ENCODE peak calls at places on chromosome 1, in eight cellular contexts. M is heart right ventricle; F is spleen; P is upper lobe of right lung; U is right lobe of liver; G is CD8-positive, alpha-beta T cell; R is heart left ventricle; N is BE2C. J is an unnamed sample.

GRCh38 chr1:89705901-89706699 is 73.2 kb downstream of the LRRC8C start:
- DNase-seq in P (no peak), U (no peak), N (no peak), G (no peak), M (no peak), R (no peak), F (no peak), J (no peak)

GRCh38 chr1:69913967-69914366 is 291.4 kb downstream of the LRRC40 start:
- DNase-seq in G (no peak), R (no peak), M (no peak), F (no peak), N (no peak), P (no peak), U (no peak), J (no peak)

GRCh38 chr1:167708940-167709389 is 12.8 kb upstream of the MPZL1 start:
- DNase-seq in R (no peak), N (no peak), M (no peak), P (no peak), U (no peak), F (no peak), G (no peak), J (no peak)

GRCh38 chr1:210496063-210496462 is 167.4 kb downstream of the HHAT start:
- DNase-seq in R (peak; percentile 27), G (no peak), N (no peak), U (no peak), P (no peak), F (no peak), M (peak; percentile 15), J (no peak)

GRCh38 chr1:214700381-214700780 is 97.4 kb downstream of the CENPF start:
- DNase-seq in U (no peak), M (no peak), N (no peak), R (no peak), G (no peak), F (no peak), P (no peak), J (no peak)

GRCh38 chr1:48677306-48678287 is 99.1 kb downstream of the BEND5 start:
- DNase-seq in F (peak; percentile 85), G (peak; percentile 27), R (peak; percentile 70), P (peak; percentile 84), M (peak; percentile 64), N (peak; percentile 73), U (peak; percentile 92), J (no peak)

GRCh38 chr1:67987046-67987799 is 63.2 kb downstream of the DIRAS3 start:
- DNase-seq in M (no peak), F (no peak), U (no peak), P (no peak), G (no peak), N (no peak), R (no peak), J (no peak)

GRCh38 chr1:23436520-23437354 is 12.2 kb upstream of the TCEA3 start:
- DNase-seq in R (no peak), N (no peak), G (peak; percentile 51), U (no peak), F (no peak), M (no peak), P (peak; percentile 87), J (no peak)

GRCh38 chr1:214192825-214193643 is 87.9 kb upstream of the SMYD2 start:
- DNase-seq in M (no peak), R (no peak), P (no peak), G (no peak), N (peak; percentile 23), U (no peak), F (no peak), J (no peak)

GRCh38 chr1:38444311-38444710 is 397.7 kb upstream of the POU3F1 start:
- DNase-seq in R (no peak), M (no peak), P (no peak), N (no peak), G (no peak), U (no peak), F (no peak), J (no peak)

GRCh38 chr1:233738850-233739249 is 124.9 kb downstream of the KCNK1 start:
- DNase-seq in G (no peak), R (no peak), M (no peak), P (no peak), U (no peak), N (peak; percentile 11), F (no peak), J (no peak)

GRCh38 chr1:226349801-226350503 is 41.0 kb upstream of the LIN9 start:
- DNase-seq in F (peak; percentile 49), G (no peak), R (no peak), P (no peak), N (no peak), M (no peak), U (no peak), J (no peak)

GRCh38 chr1:91763252-91763651 is 122.7 kb downstream of the TGFBR3 start:
- DNase-seq in R (no peak), N (no peak), M (no peak), U (no peak), G (no peak), F (no peak), P (no peak), J (no peak)

GRCh38 chr1:91766883-91767282 is 119.1 kb downstream of the TGFBR3 start:
- DNase-seq in P (no peak), M (no peak), R (no peak), F (no peak), N (no peak), G (no peak), U (no peak), J (no peak)

GRCh38 chr1:91765880-91766443 is 120.0 kb downstream of the TGFBR3 start:
- DNase-seq in R (no peak), U (no peak), G (no peak), P (no peak), N (no peak), M (no peak), F (no peak), J (no peak)

GRCh38 chr1:91765293-91765692 is 120.7 kb downstream of the TGFBR3 start:
- DNase-seq in G (no peak), F (no peak), M (no peak), P (no peak), U (peak; percentile 70), N (no peak), R (no peak), J (no peak)

GRCh38 chr1:91764471-91765115 is 121.4 kb downstream of the TGFBR3 start:
- DNase-seq in U (no peak), N (peak; percentile 17), P (no peak), M (no peak), R (no peak), G (no peak), F (no peak), J (no peak)
- TF ChIP-seq CTCF in U (no peak), N (peak; percentile 40), P (no peak), M (no peak), R (no peak), G (no peak), F (no peak), J (no peak)

DNA sequence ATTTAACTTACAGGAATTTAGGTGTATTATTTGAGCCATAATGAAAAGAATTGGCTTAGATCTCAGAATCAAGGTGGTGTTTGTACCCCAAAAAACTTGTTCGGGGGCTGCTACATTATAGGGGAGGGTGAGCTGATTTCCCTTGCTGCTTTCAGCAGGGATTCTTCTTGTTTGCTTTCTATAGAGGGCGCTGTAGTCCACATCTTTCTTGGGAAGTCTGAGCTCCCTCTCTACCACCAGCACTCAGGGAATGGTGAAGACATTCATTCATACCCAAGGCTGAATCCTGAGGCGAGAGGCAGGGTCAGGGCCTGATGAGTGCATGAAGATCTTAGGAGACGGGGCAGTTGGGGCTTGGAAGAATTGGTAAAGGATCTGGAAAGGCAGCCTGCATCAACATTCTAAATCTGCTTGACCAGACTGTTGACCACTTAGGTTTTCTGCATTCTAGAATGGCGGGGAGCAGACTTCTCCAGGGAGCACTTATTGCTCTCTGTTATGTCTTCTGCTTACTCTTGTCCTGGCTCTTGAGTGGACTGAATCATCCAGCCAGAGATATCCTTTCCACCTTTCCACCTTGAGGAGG is 18.9 kb downstream of the SPATA46 start:
- DNase-seq in F (no peak), M (no peak), U (no peak), R (no peak), N (peak; percentile 30), G (no peak), P (no peak), J (no peak)
- H3K9me3 ChIP-seq in F (no peaks in the 10 kb centered on the region), M (no peaks in the 10 kb centered on the region), U (no peaks in the 10 kb centered on the region), R (no peaks in the 10 kb centered on the region), N (peaks cover 2% of the 10 kb centered on the region), G (no peaks in the 10 kb centered on the region), P (no peaks in the 10 kb centered on the region), J (no peaks in the 10 kb centered on the region)

GRCh38 chr1:1343811-1344421 is 5.3 kb downstream of the DVL1 start:
- DNase-seq in N (no peak), R (no peak), M (no peak), U (peak; percentile 91), F (no peak), P (no peak), G (no peak), J (no peak)

GRCh38 chr1:1345384-1345783 is 3.8 kb downstream of the DVL1 start:
- DNase-seq in R (no peak), M (no peak), G (no peak), U (no peak), F (no peak), N (no peak), P (no peak), J (no peak)

GRCh38 chr1:1346501-1346890 is 2.7 kb downstream of the DVL1 start:
- DNase-seq in R (no peak), G (no peak), F (no peak), M (no peak), N (no peak), P (no peak), U (no peak), J (no peak)

GRCh38 chr1:1345860-1346500 is 3.2 kb downstream of the DVL1 start:
- DNase-seq in P (no peak), F (no peak), U (no peak), R (no peak), G (no peak), M (peak; percentile 54), N (no peak), J (no peak)

DNA sequence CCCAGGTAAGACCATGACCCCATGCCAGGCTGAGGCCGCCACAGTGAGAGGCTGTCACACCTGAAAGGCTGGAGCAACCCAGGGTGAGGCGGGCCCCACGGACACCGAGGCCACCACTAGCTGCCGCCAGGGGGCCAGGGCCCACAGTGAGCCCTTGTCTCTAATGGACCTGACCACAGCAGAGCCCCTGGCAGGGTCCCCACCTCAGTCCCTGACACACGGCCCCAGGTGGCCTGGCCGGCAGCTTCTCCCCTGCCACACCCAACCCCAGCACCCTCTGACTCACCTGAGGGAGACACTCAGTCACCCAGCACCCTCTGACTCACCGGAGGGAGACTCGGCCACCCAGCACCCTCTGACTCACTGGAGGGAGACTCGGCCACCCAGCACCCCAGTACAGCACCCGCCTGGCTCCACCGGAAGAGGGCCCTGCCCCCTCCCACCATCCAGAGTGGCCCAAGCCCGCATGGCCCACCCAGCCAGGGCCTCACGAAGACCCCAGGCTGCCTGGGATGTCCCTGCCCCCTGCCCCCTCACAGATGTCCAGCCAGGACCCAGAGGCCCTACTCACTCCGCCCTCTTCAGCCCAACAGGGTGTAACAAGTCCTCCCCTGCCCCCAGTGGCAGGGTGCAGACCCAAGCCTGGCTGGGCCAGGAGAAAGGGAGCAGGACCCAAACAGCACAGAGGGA is 4.4 kb downstream of the DVL1 start:
- DNase-seq in R (no peak), M (no peak), P (no peak), N (peak; percentile 74), F (no peak), U (no peak), G (no peak), J (no peak)
- TF ChIP-seq CTCF in R (peak; percentile 32), M (peak; percentile 9), P (peak; percentile 35), N (peak; percentile 66), F (peak; percentile 27), U (peak; percentile 17), G (no peak), J (no peak)

GRCh38 chr1:2881556-2881955 is 80.1 kb upstream of the TTC34 start:
- DNase-seq in N (no peak), M (no peak), R (no peak), F (no peak), G (no peak), P (no peak), U (no peak), J (no peak)
- H3K9me3 ChIP-seq in N (no peaks in the 10 kb centered on the region), M (no peaks in the 10 kb centered on the region), R (no peaks in the 10 kb centered on the region), F (no peaks in the 10 kb centered on the region), G (no peaks in the 10 kb centered on the region), P (no peaks in the 10 kb centered on the region), U (no peaks in the 10 kb centered on the region), J (no peaks in the 10 kb centered on the region)

J was measured in esophagus squamous epithelium.